ENCODE peak calls at places on chromosomes 1 and 21, in six cellular contexts. One of them, this sample, is unnamed.

GRCh38 chr1:112955678-112956502 is at the start of gene SLC16A1:
- DNase-seq in fibroblast of pulmonary artery: peak; percentile 95
- DNase-seq in fibroblast of lung: peak; percentile 93
- DNase-seq in adrenal gland: peak; percentile 92
- DNase-seq in retinal pigment epithelial cell: peak; percentile 56
- DNase-seq in PC-3: peak; percentile 92
- DNase-seq in this sample: peak; percentile 94

GRCh38 chr21:28359300-28359699 is 633.4 kb downstream of the LTN1 start:
- DNase-seq in fibroblast of pulmonary artery: no peak
- DNase-seq in fibroblast of lung: no peak
- DNase-seq in adrenal gland: no peak
- DNase-seq in retinal pigment epithelial cell: no peak
- DNase-seq in PC-3: no peak
- DNase-seq in this sample: no peak

GRCh38 chr1:10626781-10627410 is 152.1 kb downstream of the PEX14 start:
- DNase-seq in fibroblast of pulmonary artery: no peak
- DNase-seq in fibroblast of lung: no peak
- DNase-seq in adrenal gland: no peak
- DNase-seq in retinal pigment epithelial cell: no peak
- DNase-seq in PC-3: no peak
- DNase-seq in this sample: no peak

GRCh38 chr1:169102567-169102966 is 3.9 kb upstream of the ATP1B1 start:
- DNase-seq in fibroblast of pulmonary artery: peak; percentile 80
- DNase-seq in fibroblast of lung: peak; percentile 77
- DNase-seq in adrenal gland: no peak
- DNase-seq in retinal pigment epithelial cell: peak; percentile 88
- DNase-seq in PC-3: peak; percentile 83
- DNase-seq in this sample: peak; percentile 66

GRCh38 chr1:199778324-199778955 is 249.1 kb upstream of the NR5A2 start:
- DNase-seq in fibroblast of pulmonary artery: no peak
- DNase-seq in fibroblast of lung: no peak
- DNase-seq in adrenal gland: no peak
- DNase-seq in retinal pigment epithelial cell: no peak
- DNase-seq in PC-3: peak; percentile 46
- DNase-seq in this sample: no peak

GRCh38 chr1:100340494-100340893 is 11.8 kb upstream of the CDC14A start:
- DNase-seq in fibroblast of pulmonary artery: no peak
- DNase-seq in fibroblast of lung: no peak
- DNase-seq in adrenal gland: no peak
- DNase-seq in retinal pigment epithelial cell: no peak
- DNase-seq in PC-3: no peak
- DNase-seq in this sample: no peak

GRCh38 chr1:226894826-226895225 is 24.4 kb downstream of the PSEN2 start:
- DNase-seq in fibroblast of pulmonary artery: no peak
- DNase-seq in fibroblast of lung: no peak
- DNase-seq in adrenal gland: no peak
- DNase-seq in retinal pigment epithelial cell: no peak
- DNase-seq in PC-3: no peak
- DNase-seq in this sample: no peak

GRCh38 chr21:42336065-42336464 is 14.7 kb downstream of the TFF2 start:
- DNase-seq in fibroblast of pulmonary artery: peak; percentile 22
- DNase-seq in fibroblast of lung: peak; percentile 1
- DNase-seq in adrenal gland: no peak
- DNase-seq in retinal pigment epithelial cell: no peak
- DNase-seq in PC-3: no peak
- DNase-seq in this sample: no peak

GRCh38 chr1:203528098-203528497 is 34.1 kb downstream of the OPTC start:
- DNase-seq in fibroblast of pulmonary artery: no peak
- DNase-seq in fibroblast of lung: no peak
- DNase-seq in adrenal gland: no peak
- DNase-seq in retinal pigment epithelial cell: no peak
- DNase-seq in PC-3: no peak
- DNase-seq in this sample: no peak

GRCh38 chr1:154925335-154926170 is 11.0 kb downstream of the PMVK start:
- DNase-seq in fibroblast of pulmonary artery: no peak
- DNase-seq in fibroblast of lung: no peak
- DNase-seq in adrenal gland: no peak
- DNase-seq in retinal pigment epithelial cell: no peak
- DNase-seq in PC-3: no peak
- DNase-seq in this sample: no peak

GRCh38 chr1:167756760-167757405 is 35.1 kb downstream of the MPZL1 start:
- DNase-seq in fibroblast of pulmonary artery: peak; percentile 64
- DNase-seq in fibroblast of lung: no peak
- DNase-seq in adrenal gland: peak; percentile 37
- DNase-seq in retinal pigment epithelial cell: no peak
- DNase-seq in PC-3: no peak
- DNase-seq in this sample: no peak

GRCh38 chr1:54335396-54336056 is 70.7 kb downstream of the SSBP3 start:
- DNase-seq in fibroblast of pulmonary artery: peak; percentile 97
- DNase-seq in fibroblast of lung: peak; percentile 95
- DNase-seq in adrenal gland: peak; percentile 65
- DNase-seq in retinal pigment epithelial cell: peak; percentile 80
- DNase-seq in PC-3: peak; percentile 33
- DNase-seq in this sample: peak; percentile 93

GRCh38 chr1:235986869-235987268 is 78.0 kb downstream of the NID1 start:
- DNase-seq in fibroblast of pulmonary artery: peak; percentile 51
- DNase-seq in fibroblast of lung: no peak
- DNase-seq in adrenal gland: no peak
- DNase-seq in retinal pigment epithelial cell: no peak
- DNase-seq in PC-3: no peak
- DNase-seq in this sample: no peak

GRCh38 chr1:154219511-154219910 is 1.2 kb upstream of the UBAP2L start:
- DNase-seq in fibroblast of pulmonary artery: no peak
- DNase-seq in fibroblast of lung: peak; percentile 12
- DNase-seq in adrenal gland: peak; percentile 55
- DNase-seq in retinal pigment epithelial cell: no peak
- DNase-seq in PC-3: peak; percentile 35
- DNase-seq in this sample: peak; percentile 55

GRCh38 chr1:65952692-65953091 is 160.0 kb downstream of the PDE4B start:
- DNase-seq in fibroblast of pulmonary artery: peak; percentile 19
- DNase-seq in fibroblast of lung: peak; percentile 37
- DNase-seq in adrenal gland: no peak
- DNase-seq in retinal pigment epithelial cell: no peak
- DNase-seq in PC-3: no peak
- DNase-seq in this sample: no peak

GRCh38 chr1:41650176-41650519 is 165.7 kb upstream of the EDN2 start:
- DNase-seq in fibroblast of pulmonary artery: no peak
- DNase-seq in fibroblast of lung: no peak
- DNase-seq in adrenal gland: peak; percentile 33
- DNase-seq in retinal pigment epithelial cell: no peak
- DNase-seq in PC-3: no peak
- DNase-seq in this sample: no peak

GRCh38 chr1:145926706-145927072 is 595 bp downstream of the RBM8A start:
- DNase-seq in fibroblast of pulmonary artery: no peak
- DNase-seq in fibroblast of lung: no peak
- DNase-seq in adrenal gland: no peak
- DNase-seq in retinal pigment epithelial cell: no peak
- DNase-seq in PC-3: no peak
- DNase-seq in this sample: no peak

GRCh38 chr1:184116287-184116686 is 64.8 kb downstream of the TSEN15 start:
- DNase-seq in fibroblast of pulmonary artery: no peak
- DNase-seq in fibroblast of lung: no peak
- DNase-seq in adrenal gland: no peak
- DNase-seq in retinal pigment epithelial cell: no peak
- DNase-seq in PC-3: no peak
- DNase-seq in this sample: no peak

GRCh38 chr1:56355422-56355821 is 223.9 kb downstream of the PLPP3 start:
- DNase-seq in fibroblast of pulmonary artery: no peak
- DNase-seq in fibroblast of lung: no peak
- DNase-seq in adrenal gland: no peak
- DNase-seq in retinal pigment epithelial cell: no peak
- DNase-seq in PC-3: no peak
- DNase-seq in this sample: no peak

GRCh38 chr1:207259391-207259790 is 62.1 kb upstream of the CD55 start:
- DNase-seq in fibroblast of pulmonary artery: peak; percentile 64
- DNase-seq in fibroblast of lung: peak; percentile 10
- DNase-seq in adrenal gland: no peak
- DNase-seq in retinal pigment epithelial cell: no peak
- DNase-seq in PC-3: peak; percentile 86
- DNase-seq in this sample: peak; percentile 52

GRCh38 chr1:199954701-199955100 is 72.8 kb upstream of the NR5A2 start:
- DNase-seq in fibroblast of pulmonary artery: no peak
- DNase-seq in fibroblast of lung: no peak
- DNase-seq in adrenal gland: no peak
- DNase-seq in retinal pigment epithelial cell: no peak
- DNase-seq in PC-3: peak; percentile 67
- DNase-seq in this sample: no peak

GRCh38 chr1:202968895-202969295 is 1.8 kb upstream of the CYB5R1 start:
- DNase-seq in fibroblast of pulmonary artery: peak; percentile 73
- DNase-seq in fibroblast of lung: peak; percentile 57
- DNase-seq in adrenal gland: peak; percentile 47
- DNase-seq in retinal pigment epithelial cell: no peak
- DNase-seq in PC-3: peak; percentile 76
- DNase-seq in this sample: peak; percentile 78

GRCh38 chr1:152224093-152224492 is at the start of gene HRNR:
- DNase-seq in fibroblast of pulmonary artery: no peak
- DNase-seq in fibroblast of lung: no peak
- DNase-seq in adrenal gland: no peak
- DNase-seq in retinal pigment epithelial cell: no peak
- DNase-seq in PC-3: no peak
- DNase-seq in this sample: no peak

GRCh38 chr1:29415156-29415830 is 179.0 kb downstream of the PTPRU start:
- DNase-seq in fibroblast of pulmonary artery: no peak
- DNase-seq in fibroblast of lung: no peak
- DNase-seq in adrenal gland: no peak
- DNase-seq in retinal pigment epithelial cell: no peak
- DNase-seq in PC-3: peak; percentile 51
- DNase-seq in this sample: no peak

GRCh38 chr1:36992139-36992940 is 42.0 kb downstream of the GRIK3 start:
- DNase-seq in fibroblast of pulmonary artery: no peak
- DNase-seq in fibroblast of lung: no peak
- DNase-seq in adrenal gland: no peak
- DNase-seq in retinal pigment epithelial cell: no peak
- DNase-seq in PC-3: no peak
- DNase-seq in this sample: no peak

GRCh38 chr1:194717334-194717733 is 1530.9 kb upstream of the B3GALT2 start:
- DNase-seq in fibroblast of pulmonary artery: no peak
- DNase-seq in fibroblast of lung: no peak
- DNase-seq in adrenal gland: no peak
- DNase-seq in retinal pigment epithelial cell: no peak
- DNase-seq in PC-3: no peak
- DNase-seq in this sample: no peak

GRCh38 chr1:60066001-60066400 is 7.6 kb downstream of the C1orf87 start:
- DNase-seq in fibroblast of pulmonary artery: peak; percentile 20
- DNase-seq in fibroblast of lung: peak; percentile 49
- DNase-seq in adrenal gland: no peak
- DNase-seq in retinal pigment epithelial cell: no peak
- DNase-seq in PC-3: peak; percentile 8
- DNase-seq in this sample: peak; percentile 73

GRCh38 chr1:34781071-34781843 is at the start of gene GJB3:
- DNase-seq in fibroblast of pulmonary artery: no peak
- DNase-seq in fibroblast of lung: no peak
- DNase-seq in adrenal gland: no peak
- DNase-seq in retinal pigment epithelial cell: no peak
- DNase-seq in PC-3: peak; percentile 73
- DNase-seq in this sample: peak; percentile 18
- TF ChIP-seq CTCF in fibroblast of pulmonary artery: no peak
- TF ChIP-seq CTCF in fibroblast of lung: no peak
- TF ChIP-seq CTCF in adrenal gland: no peak
- TF ChIP-seq CTCF in retinal pigment epithelial cell: no peak
- TF ChIP-seq CTCF in PC-3: no peak
- TF ChIP-seq CTCF in this sample: no peak

GRCh38 chr1:11982010-11982392 is 1.8 kb downstream of the MFN2 start:
- DNase-seq in fibroblast of pulmonary artery: peak; percentile 69
- DNase-seq in fibroblast of lung: peak; percentile 33
- DNase-seq in adrenal gland: no peak
- DNase-seq in retinal pigment epithelial cell: no peak
- DNase-seq in PC-3: no peak
- DNase-seq in this sample: peak; percentile 58

GRCh38 chr1:11989669-11990068 is 9.4 kb downstream of the MFN2 start:
- DNase-seq in fibroblast of pulmonary artery: no peak
- DNase-seq in fibroblast of lung: no peak
- DNase-seq in adrenal gland: no peak
- DNase-seq in retinal pigment epithelial cell: no peak
- DNase-seq in PC-3: no peak
- DNase-seq in this sample: no peak

GRCh38 chr1:11984559-11984958 is 4.3 kb downstream of the MFN2 start:
- DNase-seq in fibroblast of pulmonary artery: no peak
- DNase-seq in fibroblast of lung: no peak
- DNase-seq in adrenal gland: no peak
- DNase-seq in retinal pigment epithelial cell: no peak
- DNase-seq in PC-3: no peak
- DNase-seq in this sample: no peak

GRCh38 chr1:11984121-11984520 is 3.9 kb downstream of the MFN2 start:
- DNase-seq in fibroblast of pulmonary artery: no peak
- DNase-seq in fibroblast of lung: no peak
- DNase-seq in adrenal gland: no peak
- DNase-seq in retinal pigment epithelial cell: no peak
- DNase-seq in PC-3: no peak
- DNase-seq in this sample: no peak

GRCh38 chr1:11985851-11986250 is 5.6 kb downstream of the MFN2 start:
- DNase-seq in fibroblast of pulmonary artery: peak; percentile 86
- DNase-seq in fibroblast of lung: peak; percentile 6
- DNase-seq in adrenal gland: no peak
- DNase-seq in retinal pigment epithelial cell: no peak
- DNase-seq in PC-3: no peak
- DNase-seq in this sample: peak; percentile 82
- H3K4me3 ChIP-seq in fibroblast of pulmonary artery: no peak overlapping the region
- H3K4me3 ChIP-seq in fibroblast of lung: no peak overlapping the region
- H3K4me3 ChIP-seq in adrenal gland: no peak overlapping the region
- H3K4me3 ChIP-seq in retinal pigment epithelial cell: no peak overlapping the region
- H3K4me3 ChIP-seq in PC-3: no peak overlapping the region
- H3K4me3 ChIP-seq in this sample: no peak overlapping the region

GRCh38 chr1:23745515-23745914 is 2.2 kb downstream of the ELOA start:
- DNase-seq in fibroblast of pulmonary artery: peak; percentile 58
- DNase-seq in fibroblast of lung: peak; percentile 58
- DNase-seq in adrenal gland: no peak
- DNase-seq in retinal pigment epithelial cell: no peak
- DNase-seq in PC-3: peak; percentile 52
- DNase-seq in this sample: no peak
- TF ChIP-seq CTCF in fibroblast of pulmonary artery: peak; percentile 52
- TF ChIP-seq CTCF in fibroblast of lung: peak; percentile 51
- TF ChIP-seq CTCF in adrenal gland: peak; percentile 27
- TF ChIP-seq CTCF in retinal pigment epithelial cell: peak; percentile 58
- TF ChIP-seq CTCF in PC-3: peak; percentile 47
- TF ChIP-seq CTCF in this sample: peak; percentile 24

GRCh38 chr1:173866462-173866861 is 1.3 kb downstream of the GAS5 start:
- DNase-seq in fibroblast of pulmonary artery: no peak
- DNase-seq in fibroblast of lung: no peak
- DNase-seq in adrenal gland: no peak
- DNase-seq in retinal pigment epithelial cell: no peak
- DNase-seq in PC-3: no peak
- DNase-seq in this sample: no peak

GRCh38 chr1:173862769-173863223 is 5.0 kb downstream of the GAS5 start:
- DNase-seq in fibroblast of pulmonary artery: no peak
- DNase-seq in fibroblast of lung: no peak
- DNase-seq in adrenal gland: no peak
- DNase-seq in retinal pigment epithelial cell: no peak
- DNase-seq in PC-3: no peak
- DNase-seq in this sample: peak; percentile 77

GRCh38 chr1:173863224-173864151 is 4.3 kb downstream of the GAS5 start:
- DNase-seq in fibroblast of pulmonary artery: no peak
- DNase-seq in fibroblast of lung: no peak
- DNase-seq in adrenal gland: no peak
- DNase-seq in retinal pigment epithelial cell: no peak
- DNase-seq in PC-3: no peak
- DNase-seq in this sample: no peak

GRCh38 chr1:173865468-173866164 is 2.2 kb downstream of the GAS5 start:
- DNase-seq in fibroblast of pulmonary artery: no peak
- DNase-seq in fibroblast of lung: no peak
- DNase-seq in adrenal gland: no peak
- DNase-seq in retinal pigment epithelial cell: no peak
- DNase-seq in PC-3: no peak
- DNase-seq in this sample: peak; percentile 13

GRCh38 chr1:173864179-173864867 is 3.5 kb downstream of the GAS5 start:
- DNase-seq in fibroblast of pulmonary artery: no peak
- DNase-seq in fibroblast of lung: no peak
- DNase-seq in adrenal gland: no peak
- DNase-seq in retinal pigment epithelial cell: no peak
- DNase-seq in PC-3: no peak
- DNase-seq in this sample: no peak
- H3K4me3 ChIP-seq in fibroblast of pulmonary artery: peak overlapping the region; percentile 96
- H3K4me3 ChIP-seq in fibroblast of lung: peak overlapping the region; percentile 97
- H3K4me3 ChIP-seq in adrenal gland: no peak overlapping the region
- H3K4me3 ChIP-seq in retinal pigment epithelial cell: peak overlapping the region; percentile 99
- H3K4me3 ChIP-seq in PC-3: peak overlapping the region; percentile 100
- H3K4me3 ChIP-seq in this sample: peak overlapping the region; percentile 56